ENCODE peak calls at places on chromosome 10, in six cellular contexts. One of them, this sample, is unnamed.

GRCh38 chr10:30062090-30062489 is 2.7 kb upstream of the JCAD start:
- DNase-seq in lower lobe of right lung: no peak
- DNase-seq in iPS-NIHi11: no peak
- DNase-seq in activated T-cell treated with anti-CD3 and anti-CD28 coated beads, Interleukin-2, amount 50 U/mL, for 24 hours: no peak
- DNase-seq in H54: no peak
- DNase-seq in heart left ventricle: no peak
- DNase-seq in this sample: no peak

GRCh38 chr10:22658745-22659410 is 55.5 kb downstream of the PIP4K2A start:
- DNase-seq in activated T-cell treated with anti-CD3 and anti-CD28 coated beads, Interleukin-2, amount 50 U/mL, for 24 hours: no peak
- DNase-seq in H54: no peak
- DNase-seq in iPS-NIHi11: no peak
- DNase-seq in heart left ventricle: no peak
- DNase-seq in lower lobe of right lung: no peak
- DNase-seq in this sample: no peak

GRCh38 chr10:79137826-79138225 is 69.1 kb downstream of the ZMIZ1 start:
- DNase-seq in heart left ventricle: peak; percentile 63
- DNase-seq in H54: no peak
- DNase-seq in activated T-cell treated with anti-CD3 and anti-CD28 coated beads, Interleukin-2, amount 50 U/mL, for 24 hours: peak; percentile 58
- DNase-seq in lower lobe of right lung: no peak
- DNase-seq in iPS-NIHi11: peak; percentile 41
- DNase-seq in this sample: peak; percentile 85

GRCh38 chr10:58820386-58820785 is 307.7 kb downstream of the BICC1 start:
- DNase-seq in H54: no peak
- DNase-seq in heart left ventricle: no peak
- DNase-seq in activated T-cell treated with anti-CD3 and anti-CD28 coated beads, Interleukin-2, amount 50 U/mL, for 24 hours: no peak
- DNase-seq in lower lobe of right lung: no peak
- DNase-seq in iPS-NIHi11: no peak
- DNase-seq in this sample: no peak

GRCh38 chr10:94425942-94426341 is 23.6 kb downstream of the TBC1D12 start:
- DNase-seq in heart left ventricle: no peak
- DNase-seq in H54: no peak
- DNase-seq in iPS-NIHi11: no peak
- DNase-seq in activated T-cell treated with anti-CD3 and anti-CD28 coated beads, Interleukin-2, amount 50 U/mL, for 24 hours: no peak
- DNase-seq in lower lobe of right lung: no peak
- DNase-seq in this sample: no peak

GRCh38 chr10:21600804-21601512 is 66.9 kb downstream of the MLLT10 start:
- DNase-seq in heart left ventricle: no peak
- DNase-seq in lower lobe of right lung: no peak
- DNase-seq in activated T-cell treated with anti-CD3 and anti-CD28 coated beads, Interleukin-2, amount 50 U/mL, for 24 hours: no peak
- DNase-seq in H54: no peak
- DNase-seq in iPS-NIHi11: no peak
- DNase-seq in this sample: no peak

GRCh38 chr10:115772606-115773005 is 500.4 kb downstream of the GFRA1 start:
- DNase-seq in lower lobe of right lung: no peak
- DNase-seq in iPS-NIHi11: no peak
- DNase-seq in heart left ventricle: no peak
- DNase-seq in activated T-cell treated with anti-CD3 and anti-CD28 coated beads, Interleukin-2, amount 50 U/mL, for 24 hours: no peak
- DNase-seq in H54: peak; percentile 10
- DNase-seq in this sample: no peak

GRCh38 chr10:110444009-110444347 is 53.7 kb upstream of the DUSP5 start:
- DNase-seq in iPS-NIHi11: no peak
- DNase-seq in activated T-cell treated with anti-CD3 and anti-CD28 coated beads, Interleukin-2, amount 50 U/mL, for 24 hours: peak; percentile 19
- DNase-seq in H54: no peak
- DNase-seq in lower lobe of right lung: no peak
- DNase-seq in heart left ventricle: peak; percentile 63
- DNase-seq in this sample: no peak

GRCh38 chr10:72277996-72278667 is 4.4 kb downstream of the DDIT4 start:
- DNase-seq in activated T-cell treated with anti-CD3 and anti-CD28 coated beads, Interleukin-2, amount 50 U/mL, for 24 hours: no peak
- DNase-seq in iPS-NIHi11: no peak
- DNase-seq in heart left ventricle: no peak
- DNase-seq in H54: no peak
- DNase-seq in lower lobe of right lung: no peak
- DNase-seq in this sample: no peak

GRCh38 chr10:4725917-4726606 is 99.9 kb upstream of the AKR1E2 start:
- DNase-seq in H54: no peak
- DNase-seq in lower lobe of right lung: no peak
- DNase-seq in heart left ventricle: no peak
- DNase-seq in iPS-NIHi11: no peak
- DNase-seq in activated T-cell treated with anti-CD3 and anti-CD28 coated beads, Interleukin-2, amount 50 U/mL, for 24 hours: no peak
- DNase-seq in this sample: no peak

GRCh38 chr10:94212876-94213595 is 149.7 kb downstream of the NOC3L start:
- DNase-seq in iPS-NIHi11: no peak
- DNase-seq in heart left ventricle: no peak
- DNase-seq in H54: no peak
- DNase-seq in lower lobe of right lung: no peak
- DNase-seq in activated T-cell treated with anti-CD3 and anti-CD28 coated beads, Interleukin-2, amount 50 U/mL, for 24 hours: no peak
- DNase-seq in this sample: no peak

GRCh38 chr10:8254350-8254749 is 199.9 kb downstream of the GATA3 start:
- DNase-seq in iPS-NIHi11: no peak
- DNase-seq in heart left ventricle: no peak
- DNase-seq in H54: no peak
- DNase-seq in lower lobe of right lung: no peak
- DNase-seq in activated T-cell treated with anti-CD3 and anti-CD28 coated beads, Interleukin-2, amount 50 U/mL, for 24 hours: no peak
- DNase-seq in this sample: no peak

GRCh38 chr10:3109196-3109595 is 41.8 kb downstream of the PFKP start:
- DNase-seq in heart left ventricle: peak; percentile 52
- DNase-seq in iPS-NIHi11: no peak
- DNase-seq in H54: no peak
- DNase-seq in lower lobe of right lung: no peak
- DNase-seq in activated T-cell treated with anti-CD3 and anti-CD28 coated beads, Interleukin-2, amount 50 U/mL, for 24 hours: no peak
- DNase-seq in this sample: no peak

GRCh38 chr10:86226801-86227201 is 139.8 kb downstream of the GRID1 start:
- DNase-seq in H54: no peak
- DNase-seq in iPS-NIHi11: no peak
- DNase-seq in activated T-cell treated with anti-CD3 and anti-CD28 coated beads, Interleukin-2, amount 50 U/mL, for 24 hours: no peak
- DNase-seq in heart left ventricle: peak; percentile 16
- DNase-seq in lower lobe of right lung: no peak
- DNase-seq in this sample: no peak

GRCh38 chr10:105292236-105292635 is 651.1 kb downstream of the SORCS3 start:
- DNase-seq in H54: no peak
- DNase-seq in iPS-NIHi11: no peak
- DNase-seq in activated T-cell treated with anti-CD3 and anti-CD28 coated beads, Interleukin-2, amount 50 U/mL, for 24 hours: no peak
- DNase-seq in lower lobe of right lung: no peak
- DNase-seq in heart left ventricle: no peak
- DNase-seq in this sample: no peak

GRCh38 chr10:72953687-72954086 is 919 bp downstream of the PLA2G12B start:
- DNase-seq in iPS-NIHi11: peak; percentile 38
- DNase-seq in activated T-cell treated with anti-CD3 and anti-CD28 coated beads, Interleukin-2, amount 50 U/mL, for 24 hours: no peak
- DNase-seq in heart left ventricle: no peak
- DNase-seq in H54: no peak
- DNase-seq in lower lobe of right lung: no peak
- DNase-seq in this sample: no peak

GRCh38 chr10:3639546-3639945 is 145.5 kb downstream of the KLF6 start:
- DNase-seq in heart left ventricle: no peak
- DNase-seq in iPS-NIHi11: no peak
- DNase-seq in activated T-cell treated with anti-CD3 and anti-CD28 coated beads, Interleukin-2, amount 50 U/mL, for 24 hours: no peak
- DNase-seq in lower lobe of right lung: no peak
- DNase-seq in H54: no peak
- DNase-seq in this sample: no peak

GRCh38 chr10:75097666-75098285 is 13.7 kb upstream of the SAMD8 start:
- DNase-seq in lower lobe of right lung: no peak
- DNase-seq in heart left ventricle: no peak
- DNase-seq in iPS-NIHi11: peak; percentile 55
- DNase-seq in activated T-cell treated with anti-CD3 and anti-CD28 coated beads, Interleukin-2, amount 50 U/mL, for 24 hours: no peak
- DNase-seq in H54: peak; percentile 53
- DNase-seq in this sample: no peak

GRCh38 chr10:35898722-35899485 is 256.8 kb upstream of the FZD8 start:
- DNase-seq in activated T-cell treated with anti-CD3 and anti-CD28 coated beads, Interleukin-2, amount 50 U/mL, for 24 hours: no peak
- DNase-seq in iPS-NIHi11: no peak
- DNase-seq in H54: no peak
- DNase-seq in lower lobe of right lung: no peak
- DNase-seq in heart left ventricle: peak; percentile 48
- DNase-seq in this sample: no peak